ENCODE peak calls at places on chromosomes 6 and 20, in five cellular contexts. W is stimulated activated CD4-positive, alpha-beta T cell treated with anti-CD3 and anti-CD28 coated beads, Interleukin-4, amount 100 ng/mL, for 4 hours; I is AML-193; E is ecto neural progenitor cell; C is dorsolateral prefrontal cortex. F is an unnamed sample.

GRCh38 chr20:60206259-60206658 is 248.0 kb downstream of the CDH26 start:
- DNase-seq in C (no peak), I (peak), E (no peak), W (no peak), F (no peak)

GRCh38 chr6:129678463-129678862 is 31.5 kb downstream of the ARHGAP18 start:
- DNase-seq in E (no peak), C (no peak), W (no peak), I (no peak), F (no peak)

GRCh38 chr20:47521059-47521808 is 19.5 kb downstream of the NCOA3 start:
- DNase-seq in E (peak), I (no peak), W (no peak), C (peak), F (no peak)

GRCh38 chr20:35690265-35690664 is 8.9 kb downstream of the NFS1 start:
- DNase-seq in I (no peak), E (no peak), C (no peak), W (no peak), F (no peak)

GRCh38 chr6:89950879-89951391 is 56.7 kb downstream of the GJA10 start:
- DNase-seq in I (no peak), W (no peak), C (no peak), E (no peak), F (no peak)

GRCh38 chr6:145903356-145904102 is 60.6 kb downstream of the SHPRH start:
- DNase-seq in W (no peak), C (no peak), I (no peak), E (no peak), F (no peak)

GRCh38 chr20:60559462-60559861 is 601.2 kb downstream of the CDH26 start:
- DNase-seq in E (peak), I (no peak), W (no peak), C (no peak), F (no peak)

GRCh38 chr6:138509371-138509770 is 10.1 kb upstream of the NHSL1 start:
- DNase-seq in E (no peak), I (peak), C (no peak), W (peak), F (peak)

GRCh38 chr6:12661690-12662089 is 54.9 kb upstream of the PHACTR1 start:
- DNase-seq in E (no peak), C (no peak), W (no peak), I (no peak), F (no peak)

GRCh38 chr6:100463685-100464161 is 998 bp downstream of the SIM1 start:
- DNase-seq in E (no peak), W (no peak), C (no peak), I (no peak), F (no peak)

GRCh38 chr6:94270040-94270689 is 850.8 kb upstream of the EPHA7 start:
- DNase-seq in W (no peak), C (no peak), E (no peak), I (no peak), F (no peak)

GRCh38 chr20:10179574-10180298 is 38.9 kb upstream of the SNAP25 start:
- DNase-seq in C (no peak), E (no peak), W (no peak), I (no peak), F (no peak)

GRCh38 chr6:138386897-138387296 is 9.2 kb downstream of the SMIM28 start:
- DNase-seq in W (no peak), I (no peak), C (no peak), E (no peak), F (no peak)

GRCh38 chr6:36384095-36384494 is 3.4 kb downstream of the ETV7 start:
- DNase-seq in E (no peak), C (no peak), I (no peak), W (no peak), F (no peak)

GRCh38 chr6:134741193-134741521 is 208.7 kb downstream of the ALDH8A1 start:
- DNase-seq in W (no peak), C (peak), E (no peak), I (no peak), F (no peak)

GRCh38 chr6:147869869-147870268 is 361.4 kb downstream of the SAMD5 start:
- DNase-seq in I (no peak), W (no peak), C (no peak), E (no peak), F (no peak)

GRCh38 chr20:49149281-49150045 is 38.7 kb downstream of the STAU1 start:
- DNase-seq in E (no peak), I (no peak), W (no peak), C (no peak), F (no peak)

F was measured in frontal cortex.